ENCODE peak calls at places on chromosomes 5 and 9, in six cellular contexts. O is NCI-H1105, X is astrocyte, B is SHP77, V is fibroblast of the conjunctiva, Q is endodermal cell. C is an unnamed sample.

GRCh38 chr9:129400001-129400970 is 220.6 kb downstream of the C9orf50 start:
- DNase-seq in Q (peak; percentile 39), O (no peak), V (no peak), X (no peak), B (no peak), C (no peak)

GRCh38 chr9:123955637-123956036 is 25.7 kb upstream of the DENND1A start:
- DNase-seq in O (no peak), B (no peak), X (no peak), Q (no peak), V (no peak), C (no peak)

GRCh38 chr5:63351164-63351563 is 611.1 kb downstream of the HTR1A start:
- DNase-seq in B (no peak), O (no peak), Q (no peak), V (no peak), X (no peak), C (no peak)

GRCh38 chr9:137070906-137071275 is 534 bp upstream of the SAPCD2 start:
- DNase-seq in B (peak; percentile 41), O (no peak), Q (no peak), X (no peak), V (no peak), C (no peak)

GRCh38 chr5:67502951-67503350 is 306.4 kb upstream of the CD180 start:
- DNase-seq in X (no peak), O (no peak), Q (no peak), V (no peak), B (no peak), C (no peak)

GRCh38 chr5:167814828-167815227 is 476.6 kb upstream of the WWC1 start:
- DNase-seq in X (peak; percentile 100), Q (peak; percentile 85), O (no peak), B (no peak), V (peak; percentile 2), C (peak; percentile 93)

GRCh38 chr5:180090098-180090768 is 18.7 kb upstream of the RNF130 start:
- DNase-seq in V (peak; percentile 49), B (peak; percentile 37), O (no peak), X (peak; percentile 36), Q (peak; percentile 97), C (peak; percentile 93)

GRCh38 chr9:19298601-19299000 is 68.1 kb downstream of the DENND4C start:
- DNase-seq in V (no peak), X (no peak), B (no peak), Q (no peak), O (no peak), C (no peak)

GRCh38 chr9:101514056-101514455 is 19.6 kb upstream of the RNF20 start:
- DNase-seq in Q (no peak), O (no peak), B (no peak), X (peak; percentile 71), V (no peak), C (no peak)

GRCh38 chr5:55052383-55052931 is 28.4 kb downstream of the GZMK start:
- DNase-seq in B (no peak), V (no peak), X (no peak), O (no peak), Q (no peak), C (no peak)

C was measured in islet precursor cell.